ENCODE peak calls at places on chromosomes 3 and 15, in nine cellular contexts. One of them, this sample, is unnamed.
A peak's percentile ranks its signal among the peaks of the same experiment; 100 is the strongest.

GRCh38 chr3:15797600-15798303 is at the start of gene ANKRD28:
- DNase-seq in ovary: no peak
- DNase-seq in naive thymus-derived CD4-positive, alpha-beta T cell: peak; percentile 29
- DNase-seq in A549: peak; percentile 45
- DNase-seq in K562: peak; percentile 33
- DNase-seq in lower lobe of right lung: no peak
- DNase-seq in adrenal gland: no peak
- DNase-seq in pancreas: no peak
- DNase-seq in colonic mucosa: peak; percentile 26
- DNase-seq in this sample: no peak

GRCh38 chr3:20700702-20701101 is 514.7 kb upstream of the SGO1 start:
- DNase-seq in naive thymus-derived CD4-positive, alpha-beta T cell: no peak
- DNase-seq in adrenal gland: no peak
- DNase-seq in K562: no peak
- DNase-seq in lower lobe of right lung: no peak
- DNase-seq in colonic mucosa: no peak
- DNase-seq in A549: no peak
- DNase-seq in pancreas: no peak
- DNase-seq in ovary: no peak
- DNase-seq in this sample: no peak

GRCh38 chr3:5891721-5892120 is 704.2 kb downstream of the EDEM1 start:
- DNase-seq in K562: no peak
- DNase-seq in ovary: no peak
- DNase-seq in lower lobe of right lung: no peak
- DNase-seq in A549: no peak
- DNase-seq in naive thymus-derived CD4-positive, alpha-beta T cell: no peak
- DNase-seq in colonic mucosa: no peak
- DNase-seq in pancreas: peak; percentile 7
- DNase-seq in adrenal gland: no peak
- DNase-seq in this sample: no peak

GRCh38 chr15:83108266-83109219 is 1.1 kb downstream of the TM6SF1 start:
- DNase-seq in pancreas: no peak
- DNase-seq in K562: no peak
- DNase-seq in A549: no peak
- DNase-seq in colonic mucosa: peak; percentile 28
- DNase-seq in naive thymus-derived CD4-positive, alpha-beta T cell: peak; percentile 15
- DNase-seq in lower lobe of right lung: peak; percentile 87
- DNase-seq in ovary: no peak
- DNase-seq in adrenal gland: peak; percentile 54
- DNase-seq in this sample: peak; percentile 88

GRCh38 chr3:151589311-151589710 is 128.4 kb upstream of the IGSF10 start:
- DNase-seq in ovary: no peak
- DNase-seq in A549: no peak
- DNase-seq in pancreas: no peak
- DNase-seq in colonic mucosa: no peak
- DNase-seq in adrenal gland: no peak
- DNase-seq in naive thymus-derived CD4-positive, alpha-beta T cell: no peak
- DNase-seq in lower lobe of right lung: no peak
- DNase-seq in K562: no peak
- DNase-seq in this sample: no peak

GRCh38 chr3:183513046-183513706 is 42.3 kb downstream of the KLHL6 start:
- DNase-seq in colonic mucosa: no peak
- DNase-seq in lower lobe of right lung: no peak
- DNase-seq in naive thymus-derived CD4-positive, alpha-beta T cell: peak; percentile 84
- DNase-seq in K562: no peak
- DNase-seq in adrenal gland: peak; percentile 33
- DNase-seq in A549: no peak
- DNase-seq in ovary: no peak
- DNase-seq in pancreas: no peak
- DNase-seq in this sample: no peak

GRCh38 chr15:91660174-91660649 is 193.3 kb upstream of the SLCO3A1 start:
- DNase-seq in adrenal gland: no peak
- DNase-seq in colonic mucosa: no peak
- DNase-seq in ovary: no peak
- DNase-seq in K562: no peak
- DNase-seq in naive thymus-derived CD4-positive, alpha-beta T cell: no peak
- DNase-seq in A549: no peak
- DNase-seq in pancreas: no peak
- DNase-seq in lower lobe of right lung: no peak
- DNase-seq in this sample: no peak

GRCh38 chr3:81743096-81744025 is 18.1 kb downstream of the GBE1 start:
- DNase-seq in pancreas: peak; percentile 50
- DNase-seq in ovary: no peak
- DNase-seq in naive thymus-derived CD4-positive, alpha-beta T cell: no peak
- DNase-seq in colonic mucosa: peak; percentile 31
- DNase-seq in lower lobe of right lung: no peak
- DNase-seq in A549: peak; percentile 63
- DNase-seq in adrenal gland: peak; percentile 71
- DNase-seq in K562: peak; percentile 25
- DNase-seq in this sample: no peak

GRCh38 chr15:101017041-101017754 is 98.0 kb downstream of the LRRK1 start:
- DNase-seq in colonic mucosa: peak; percentile 15
- DNase-seq in A549: no peak
- DNase-seq in pancreas: no peak
- DNase-seq in ovary: no peak
- DNase-seq in lower lobe of right lung: no peak
- DNase-seq in K562: no peak
- DNase-seq in naive thymus-derived CD4-positive, alpha-beta T cell: no peak
- DNase-seq in adrenal gland: peak; percentile 22
- DNase-seq in this sample: no peak

GRCh38 chr3:16528581-16528993 is 15.1 kb upstream of the RFTN1 start:
- DNase-seq in A549: no peak
- DNase-seq in lower lobe of right lung: no peak
- DNase-seq in adrenal gland: no peak
- DNase-seq in naive thymus-derived CD4-positive, alpha-beta T cell: no peak
- DNase-seq in K562: no peak
- DNase-seq in pancreas: no peak
- DNase-seq in ovary: no peak
- DNase-seq in colonic mucosa: no peak
- DNase-seq in this sample: no peak

GRCh38 chr3:56799251-56799882 is 2.4 kb downstream of the ARHGEF3 start:
- DNase-seq in colonic mucosa: no peak
- DNase-seq in pancreas: no peak
- DNase-seq in lower lobe of right lung: no peak
- DNase-seq in ovary: no peak
- DNase-seq in adrenal gland: peak; percentile 43
- DNase-seq in K562: peak; percentile 26
- DNase-seq in naive thymus-derived CD4-positive, alpha-beta T cell: peak; percentile 83
- DNase-seq in A549: peak; percentile 24
- DNase-seq in this sample: no peak

GRCh38 chr3:4740397-4741105 is 238.7 kb upstream of the BHLHE40 start:
- DNase-seq in A549: no peak
- DNase-seq in colonic mucosa: no peak
- DNase-seq in naive thymus-derived CD4-positive, alpha-beta T cell: no peak
- DNase-seq in K562: peak; percentile 29
- DNase-seq in adrenal gland: peak; percentile 50
- DNase-seq in ovary: no peak
- DNase-seq in pancreas: no peak
- DNase-seq in lower lobe of right lung: no peak
- DNase-seq in this sample: peak; percentile 66

GRCh38 chr3:4741404-4742307 is 237.6 kb upstream of the BHLHE40 start:
- DNase-seq in A549: peak; percentile 92
- DNase-seq in K562: peak; percentile 85
- DNase-seq in pancreas: peak; percentile 83
- DNase-seq in colonic mucosa: peak; percentile 73
- DNase-seq in naive thymus-derived CD4-positive, alpha-beta T cell: no peak
- DNase-seq in adrenal gland: peak; percentile 85
- DNase-seq in lower lobe of right lung: no peak
- DNase-seq in ovary: peak; percentile 77
- DNase-seq in this sample: peak; percentile 79

GRCh38 chr3:4741106-4741403 is 238.2 kb upstream of the BHLHE40 start:
- DNase-seq in adrenal gland: no peak
- DNase-seq in naive thymus-derived CD4-positive, alpha-beta T cell: no peak
- DNase-seq in lower lobe of right lung: no peak
- DNase-seq in colonic mucosa: no peak
- DNase-seq in pancreas: no peak
- DNase-seq in ovary: no peak
- DNase-seq in A549: no peak
- DNase-seq in K562: peak; percentile 41
- DNase-seq in this sample: no peak

GRCh38 chr3:4738737-4739274 is 240.4 kb upstream of the BHLHE40 start:
- DNase-seq in adrenal gland: no peak
- DNase-seq in colonic mucosa: no peak
- DNase-seq in K562: peak; percentile 35
- DNase-seq in lower lobe of right lung: no peak
- DNase-seq in A549: no peak
- DNase-seq in naive thymus-derived CD4-positive, alpha-beta T cell: no peak
- DNase-seq in pancreas: no peak
- DNase-seq in ovary: no peak
- DNase-seq in this sample: no peak

GRCh38 chr3:4739289-4740236 is 239.7 kb upstream of the BHLHE40 start:
- DNase-seq in colonic mucosa: no peak
- DNase-seq in K562: peak; percentile 35
- DNase-seq in pancreas: no peak
- DNase-seq in ovary: no peak
- DNase-seq in A549: no peak
- DNase-seq in lower lobe of right lung: no peak
- DNase-seq in naive thymus-derived CD4-positive, alpha-beta T cell: no peak
- DNase-seq in adrenal gland: no peak
- DNase-seq in this sample: no peak
- H3K27ac ChIP-seq in colonic mucosa: peak overlapping the region; percentile 70
- H3K27ac ChIP-seq in K562: peak overlapping the region; percentile 89
- H3K27ac ChIP-seq in pancreas: peak overlapping the region; percentile 96
- H3K27ac ChIP-seq in ovary: no peak overlapping the region
- H3K27ac ChIP-seq in A549: peak overlapping the region; percentile 84
- H3K27ac ChIP-seq in lower lobe of right lung: peak overlapping the region; percentile 86
- H3K27ac ChIP-seq in naive thymus-derived CD4-positive, alpha-beta T cell: peak overlapping the region; percentile 26
- H3K27ac ChIP-seq in adrenal gland: no peak overlapping the region
- H3K27ac ChIP-seq in this sample: peak overlapping the region; percentile 94

DNA sequence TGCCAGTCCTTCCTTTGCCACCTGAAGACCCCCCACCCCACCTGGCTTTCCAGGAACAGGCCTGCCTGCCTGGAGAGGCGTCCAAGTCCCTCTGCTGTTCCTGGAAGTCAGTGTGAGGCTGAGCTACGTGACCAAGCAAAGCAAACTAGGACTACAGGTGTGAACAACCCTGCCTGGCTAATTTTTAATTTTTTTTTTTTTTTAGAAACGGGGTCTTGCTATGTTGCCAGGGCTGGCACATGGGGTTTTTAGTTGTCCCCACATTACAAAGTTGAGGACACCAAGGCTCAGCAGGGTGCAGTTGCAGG is 17.4 kb downstream of the HEMK1 start:
- DNase-seq in colonic mucosa: no peak
- DNase-seq in lower lobe of right lung: no peak
- DNase-seq in naive thymus-derived CD4-positive, alpha-beta T cell: no peak
- DNase-seq in pancreas: no peak
- DNase-seq in adrenal gland: no peak
- DNase-seq in A549: no peak
- DNase-seq in ovary: no peak
- DNase-seq in K562: no peak
- DNase-seq in this sample: no peak
- H3K4me1 ChIP-seq in colonic mucosa: no peaks in the 10 kb centered on the region
- H3K4me1 ChIP-seq in lower lobe of right lung: peaks cover 76% of the 10 kb centered on the region
- H3K4me1 ChIP-seq in naive thymus-derived CD4-positive, alpha-beta T cell: peaks cover 44% of the 10 kb centered on the region
- H3K4me1 ChIP-seq in pancreas: no peaks in the 10 kb centered on the region
- H3K4me1 ChIP-seq in adrenal gland: peaks cover 3% of the 10 kb centered on the region
- H3K4me1 ChIP-seq in A549: peaks cover 8% of the 10 kb centered on the region
- H3K4me1 ChIP-seq in ovary: peaks cover 8% of the 10 kb centered on the region
- H3K4me1 ChIP-seq in K562: peaks cover 37% of the 10 kb centered on the region
- H3K4me1 ChIP-seq in this sample: no peaks in the 10 kb centered on the region

GRCh38 chr3:122469659-122470058 is 45.1 kb downstream of the KPNA1 start:
- DNase-seq in ovary: no peak
- DNase-seq in pancreas: no peak
- DNase-seq in A549: no peak
- DNase-seq in colonic mucosa: no peak
- DNase-seq in adrenal gland: no peak
- DNase-seq in naive thymus-derived CD4-positive, alpha-beta T cell: peak; percentile 36
- DNase-seq in K562: no peak
- DNase-seq in lower lobe of right lung: no peak
- DNase-seq in this sample: no peak
- H3K4me3 ChIP-seq in ovary: no peak overlapping the region
- H3K4me3 ChIP-seq in pancreas: no peak overlapping the region
- H3K4me3 ChIP-seq in A549: no peak overlapping the region
- H3K4me3 ChIP-seq in colonic mucosa: no peak overlapping the region
- H3K4me3 ChIP-seq in adrenal gland: no peak overlapping the region
- H3K4me3 ChIP-seq in naive thymus-derived CD4-positive, alpha-beta T cell: no peak overlapping the region
- H3K4me3 ChIP-seq in K562: no peak overlapping the region
- H3K4me3 ChIP-seq in lower lobe of right lung: no peak overlapping the region
- H3K4me3 ChIP-seq in this sample: no peak overlapping the region

GRCh38 chr3:161412117-161412516 is 40.8 kb upstream of the SPTSSB start:
- DNase-seq in ovary: no peak
- DNase-seq in A549: no peak
- DNase-seq in K562: no peak
- DNase-seq in naive thymus-derived CD4-positive, alpha-beta T cell: no peak
- DNase-seq in adrenal gland: no peak
- DNase-seq in lower lobe of right lung: no peak
- DNase-seq in colonic mucosa: no peak
- DNase-seq in pancreas: no peak
- DNase-seq in this sample: no peak

GRCh38 chr3:161413127-161413854 is 42.0 kb upstream of the SPTSSB start:
- DNase-seq in naive thymus-derived CD4-positive, alpha-beta T cell: no peak
- DNase-seq in colonic mucosa: no peak
- DNase-seq in adrenal gland: peak; percentile 53
- DNase-seq in pancreas: peak; percentile 63
- DNase-seq in K562: no peak
- DNase-seq in lower lobe of right lung: no peak
- DNase-seq in A549: no peak
- DNase-seq in ovary: no peak
- DNase-seq in this sample: peak; percentile 87

GRCh38 chr3:161414907-161415306 is 43.6 kb upstream of the SPTSSB start:
- DNase-seq in A549: no peak
- DNase-seq in pancreas: no peak
- DNase-seq in adrenal gland: no peak
- DNase-seq in K562: no peak
- DNase-seq in lower lobe of right lung: no peak
- DNase-seq in ovary: no peak
- DNase-seq in colonic mucosa: no peak
- DNase-seq in naive thymus-derived CD4-positive, alpha-beta T cell: no peak
- DNase-seq in this sample: no peak

GRCh38 chr3:161413855-161414210 is 42.5 kb upstream of the SPTSSB start:
- DNase-seq in naive thymus-derived CD4-positive, alpha-beta T cell: no peak
- DNase-seq in adrenal gland: no peak
- DNase-seq in K562: no peak
- DNase-seq in pancreas: no peak
- DNase-seq in A549: no peak
- DNase-seq in lower lobe of right lung: no peak
- DNase-seq in ovary: no peak
- DNase-seq in colonic mucosa: no peak
- DNase-seq in this sample: no peak

DNA sequence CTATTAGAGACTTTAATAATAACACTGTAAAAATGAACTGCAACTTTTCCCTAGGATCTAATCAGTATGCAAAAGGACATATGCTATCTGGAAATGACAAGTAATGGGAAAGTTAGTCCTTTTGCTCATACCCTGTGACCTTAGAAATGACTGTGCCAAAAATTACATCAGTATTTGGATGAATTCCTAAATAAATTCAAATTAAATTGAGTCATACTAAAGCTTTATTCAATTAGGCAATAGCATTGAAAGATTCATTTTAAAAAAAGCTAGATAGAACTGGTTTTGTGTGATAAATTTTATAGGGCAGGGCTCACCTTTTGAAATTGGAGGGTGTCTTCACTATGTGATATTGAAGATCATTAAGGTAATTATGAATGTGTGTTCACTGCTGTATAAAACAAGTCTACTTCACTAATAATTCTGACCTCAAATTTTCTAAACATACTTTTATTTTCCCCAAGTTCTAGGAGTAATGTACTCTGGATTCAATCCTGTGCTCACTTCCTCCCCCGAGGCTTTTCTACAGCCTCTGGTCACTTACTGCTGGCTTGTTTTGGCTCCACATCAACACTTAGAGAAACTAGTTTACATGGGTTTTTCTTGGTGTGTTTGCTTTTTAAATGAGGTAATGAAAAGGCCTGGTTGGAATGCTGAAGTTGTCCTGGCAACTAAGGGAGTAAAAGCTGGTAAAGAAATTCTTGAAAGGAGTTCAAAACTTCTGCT is 44.4 kb upstream of the SPTSSB start:
- DNase-seq in pancreas: peak; percentile 41
- DNase-seq in A549: no peak
- DNase-seq in ovary: no peak
- DNase-seq in colonic mucosa: no peak
- DNase-seq in naive thymus-derived CD4-positive, alpha-beta T cell: no peak
- DNase-seq in lower lobe of right lung: no peak
- DNase-seq in adrenal gland: no peak
- DNase-seq in K562: no peak
- DNase-seq in this sample: no peak
- H3K27ac ChIP-seq in pancreas: peak overlapping the region; percentile 84
- H3K27ac ChIP-seq in A549: peak overlapping the region; percentile 66
- H3K27ac ChIP-seq in ovary: no peak overlapping the region
- H3K27ac ChIP-seq in colonic mucosa: peak overlapping the region; percentile 4
- H3K27ac ChIP-seq in naive thymus-derived CD4-positive, alpha-beta T cell: no peak overlapping the region
- H3K27ac ChIP-seq in lower lobe of right lung: peak overlapping the region; percentile 47
- H3K27ac ChIP-seq in adrenal gland: no peak overlapping the region
- H3K27ac ChIP-seq in K562: no peak overlapping the region
- H3K27ac ChIP-seq in this sample: no peak overlapping the region

This sample was measured in aorta.